ENCODE peak calls at places on chromosomes 7 and 10, in six cellular contexts. One of them, this sample, is unnamed.

GRCh38 chr7:151014950-151015349 is 9.3 kb downstream of the ATG9B start:
- DNase-seq in breast epithelium: no peak
- DNase-seq in pancreas: no peak
- DNase-seq in hepatocyte: no peak
- DNase-seq in mammary epithelial cell: no peak
- DNase-seq in ovary: no peak
- DNase-seq in this sample: no peak

GRCh38 chr10:65194131-65194530 is 1672.9 kb downstream of the REEP3 start:
- DNase-seq in breast epithelium: no peak
- DNase-seq in pancreas: no peak
- DNase-seq in hepatocyte: no peak
- DNase-seq in mammary epithelial cell: peak; percentile 72
- DNase-seq in ovary: no peak
- DNase-seq in this sample: no peak

GRCh38 chr10:971613-972012 is 16.6 kb upstream of the GTPBP4 start:
- DNase-seq in breast epithelium: no peak
- DNase-seq in pancreas: no peak
- DNase-seq in hepatocyte: peak; percentile 61
- DNase-seq in mammary epithelial cell: no peak
- DNase-seq in ovary: no peak
- DNase-seq in this sample: no peak

GRCh38 chr10:64430690-64431323 is 909.6 kb downstream of the REEP3 start:
- DNase-seq in breast epithelium: no peak
- DNase-seq in pancreas: no peak
- DNase-seq in hepatocyte: peak; percentile 50
- DNase-seq in mammary epithelial cell: no peak
- DNase-seq in ovary: no peak
- DNase-seq in this sample: no peak

GRCh38 chr10:116521424-116522305 is 24.1 kb upstream of the PNLIP start:
- DNase-seq in breast epithelium: no peak
- DNase-seq in pancreas: no peak
- DNase-seq in hepatocyte: peak; percentile 61
- DNase-seq in mammary epithelial cell: peak; percentile 30
- DNase-seq in ovary: no peak
- DNase-seq in this sample: no peak

GRCh38 chr7:135409845-135410545 is 99.9 kb downstream of the CNOT4 start:
- DNase-seq in breast epithelium: no peak
- DNase-seq in pancreas: no peak
- DNase-seq in hepatocyte: no peak
- DNase-seq in mammary epithelial cell: no peak
- DNase-seq in ovary: no peak
- DNase-seq in this sample: no peak

GRCh38 chr7:25964483-25964961 is 187.5 kb upstream of the NFE2L3 start:
- DNase-seq in breast epithelium: no peak
- DNase-seq in pancreas: no peak
- DNase-seq in hepatocyte: no peak
- DNase-seq in mammary epithelial cell: no peak
- DNase-seq in ovary: no peak
- DNase-seq in this sample: no peak

GRCh38 chr7:35773994-35774393 is 26.9 kb upstream of the SEPTIN7 start:
- DNase-seq in breast epithelium: no peak
- DNase-seq in pancreas: no peak
- DNase-seq in hepatocyte: no peak
- DNase-seq in mammary epithelial cell: no peak
- DNase-seq in ovary: no peak
- DNase-seq in this sample: no peak

GRCh38 chr7:50531928-50532327 is 33.3 kb downstream of the DDC start:
- DNase-seq in breast epithelium: no peak
- DNase-seq in pancreas: no peak
- DNase-seq in hepatocyte: peak; percentile 4
- DNase-seq in mammary epithelial cell: no peak
- DNase-seq in ovary: no peak
- DNase-seq in this sample: no peak

GRCh38 chr10:118840071-118840775 is 85.5 kb upstream of the CACUL1 start:
- DNase-seq in breast epithelium: no peak
- DNase-seq in pancreas: no peak
- DNase-seq in hepatocyte: no peak
- DNase-seq in mammary epithelial cell: peak; percentile 95
- DNase-seq in ovary: no peak
- DNase-seq in this sample: no peak

GRCh38 chr10:59337254-59337653 is 25.1 kb downstream of the FAM13C start:
- DNase-seq in breast epithelium: peak; percentile 67
- DNase-seq in pancreas: no peak
- DNase-seq in hepatocyte: peak; percentile 19
- DNase-seq in mammary epithelial cell: peak; percentile 81
- DNase-seq in ovary: no peak
- DNase-seq in this sample: no peak

GRCh38 chr10:5888843-5889623 is 660 bp downstream of the ANKRD16 start:
- DNase-seq in breast epithelium: no peak
- DNase-seq in pancreas: peak; percentile 78
- DNase-seq in hepatocyte: peak; percentile 74
- DNase-seq in mammary epithelial cell: peak; percentile 32
- DNase-seq in ovary: no peak
- DNase-seq in this sample: peak; percentile 24

GRCh38 chr7:66142334-66142733 is 27.7 kb downstream of the CRCP start:
- DNase-seq in breast epithelium: no peak
- DNase-seq in pancreas: no peak
- DNase-seq in hepatocyte: no peak
- DNase-seq in mammary epithelial cell: no peak
- DNase-seq in ovary: no peak
- DNase-seq in this sample: no peak
- H3K27ac ChIP-seq in breast epithelium: peak overlapping the region; percentile 27
- H3K27ac ChIP-seq in pancreas: no peak overlapping the region
- H3K27ac ChIP-seq in hepatocyte: peak overlapping the region; percentile 82
- H3K27ac ChIP-seq in mammary epithelial cell: no peak overlapping the region
- H3K27ac ChIP-seq in ovary: no peak overlapping the region
- H3K27ac ChIP-seq in this sample: peak overlapping the region; percentile 51

GRCh38 chr7:88338521-88338920 is 31.8 kb upstream of the STEAP4 start:
- DNase-seq in breast epithelium: no peak
- DNase-seq in pancreas: no peak
- DNase-seq in hepatocyte: no peak
- DNase-seq in mammary epithelial cell: no peak
- DNase-seq in ovary: no peak
- DNase-seq in this sample: no peak
- H3K9me3 ChIP-seq in breast epithelium: no peaks in the 10 kb centered on the region
- H3K9me3 ChIP-seq in pancreas: no peaks in the 10 kb centered on the region
- H3K9me3 ChIP-seq in hepatocyte: no peaks in the 10 kb centered on the region
- H3K9me3 ChIP-seq in mammary epithelial cell: no peaks in the 10 kb centered on the region
- H3K9me3 ChIP-seq in ovary: no peaks in the 10 kb centered on the region
- H3K9me3 ChIP-seq in this sample: no peaks in the 10 kb centered on the region

DNA sequence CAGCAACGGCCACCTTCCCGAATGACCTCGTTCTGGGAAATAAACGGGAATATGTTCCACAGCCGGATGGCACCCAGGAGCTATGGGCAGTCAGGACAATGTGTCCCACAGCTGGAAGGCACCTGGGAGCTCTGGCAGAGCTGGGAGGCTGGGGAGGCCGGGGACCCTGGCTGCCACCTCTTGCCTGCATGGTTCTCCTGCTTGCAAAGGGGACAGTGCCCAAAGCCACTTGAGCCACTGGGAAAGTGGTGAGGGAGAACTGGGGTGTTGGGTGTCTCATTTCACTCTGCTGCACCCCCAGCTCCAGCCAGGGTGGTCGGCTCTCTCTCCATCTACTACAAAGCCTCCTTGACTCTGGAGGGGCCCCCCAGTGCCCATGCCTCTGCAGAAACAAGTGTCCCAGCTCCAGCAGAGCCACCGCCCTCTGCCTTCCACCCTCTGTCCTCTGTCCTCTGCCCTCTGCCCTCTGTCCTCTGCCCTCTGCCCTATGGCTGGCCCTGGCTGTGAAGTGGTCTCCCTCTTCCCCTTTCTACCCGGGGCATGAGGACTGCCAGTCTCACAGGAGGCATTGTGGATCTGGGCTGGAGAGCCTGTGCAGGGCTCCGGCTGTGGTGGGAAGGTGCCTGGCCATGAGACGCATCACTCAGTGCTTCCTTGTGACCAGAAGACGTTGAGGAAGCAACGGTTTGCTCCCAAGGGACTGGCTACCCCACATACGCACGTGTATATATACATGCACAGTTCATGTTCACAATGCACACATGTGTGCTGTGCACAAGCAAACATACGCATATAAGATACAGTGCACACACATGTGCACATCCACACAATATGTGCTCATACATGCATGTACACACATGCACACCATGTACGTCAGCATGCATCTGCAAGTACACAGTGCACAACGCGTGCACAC is 21.5 kb upstream of the INPP5A start:
- DNase-seq in breast epithelium: no peak
- DNase-seq in pancreas: peak; percentile 60
- DNase-seq in hepatocyte: no peak
- DNase-seq in mammary epithelial cell: no peak
- DNase-seq in ovary: peak; percentile 60
- DNase-seq in this sample: no peak
- H3K4me3 ChIP-seq in breast epithelium: no peak overlapping the region
- H3K4me3 ChIP-seq in pancreas: no peak overlapping the region
- H3K4me3 ChIP-seq in hepatocyte: no peak overlapping the region
- H3K4me3 ChIP-seq in mammary epithelial cell: no peak overlapping the region
- H3K4me3 ChIP-seq in ovary: no peak overlapping the region
- H3K4me3 ChIP-seq in this sample: peak overlapping the region; percentile 64

GRCh38 chr10:15334650-15335323 is 36.3 kb downstream of the FAM171A1 start:
- DNase-seq in breast epithelium: no peak
- DNase-seq in pancreas: no peak
- DNase-seq in hepatocyte: no peak
- DNase-seq in mammary epithelial cell: no peak
- DNase-seq in ovary: no peak
- DNase-seq in this sample: no peak
- H3K27ac ChIP-seq in breast epithelium: no peak overlapping the region
- H3K27ac ChIP-seq in pancreas: no peak overlapping the region
- H3K27ac ChIP-seq in hepatocyte: peak overlapping the region; percentile 24
- H3K27ac ChIP-seq in mammary epithelial cell: no peak overlapping the region
- H3K27ac ChIP-seq in ovary: no peak overlapping the region
- H3K27ac ChIP-seq in this sample: peak overlapping the region; percentile 41

This sample was measured in left ventricle myocardium inferior.